ENCODE peak calls at places on chromosomes 4 and X, in nine cellular contexts. One of them, this sample, is unnamed.
A peak's percentile ranks its signal among the peaks of the same experiment; 100 is the strongest.

GRCh38 chr4:138223191-138223910 is 18.8 kb downstream of the SLC7A11 start:
- DNase-seq in HCEC 1CT: no peak
- DNase-seq in Right ventricle myocardium superior: no peak
- DNase-seq in glutamatergic neuron: no peak
- DNase-seq in activated CD4-positive, alpha-beta T cell treated with anti-CD3 and anti-CD28 coated beads, Interleukin-2, amount 50 U/mL, for 4 hours: no peak
- DNase-seq in CD8-positive, alpha-beta memory T cell: no peak
- DNase-seq in NAMALWA: peak; percentile 55
- DNase-seq in substantia nigra: no peak
- DNase-seq in T-helper 1 cell: no peak
- DNase-seq in this sample: no peak

GRCh38 chrX:50483283-50483682 is 12.7 kb upstream of the DGKK start:
- DNase-seq in HCEC 1CT: no peak
- DNase-seq in Right ventricle myocardium superior: no peak
- DNase-seq in glutamatergic neuron: no peak
- DNase-seq in activated CD4-positive, alpha-beta T cell treated with anti-CD3 and anti-CD28 coated beads, Interleukin-2, amount 50 U/mL, for 4 hours: no peak
- DNase-seq in CD8-positive, alpha-beta memory T cell: no peak
- DNase-seq in NAMALWA: no peak
- DNase-seq in substantia nigra: no peak
- DNase-seq in T-helper 1 cell: no peak
- DNase-seq in this sample: no peak

GRCh38 chrX:132071260-132071659 is 48.2 kb downstream of the STK26 start:
- DNase-seq in HCEC 1CT: peak; percentile 12
- DNase-seq in Right ventricle myocardium superior: no peak
- DNase-seq in glutamatergic neuron: no peak
- DNase-seq in activated CD4-positive, alpha-beta T cell treated with anti-CD3 and anti-CD28 coated beads, Interleukin-2, amount 50 U/mL, for 4 hours: no peak
- DNase-seq in CD8-positive, alpha-beta memory T cell: no peak
- DNase-seq in NAMALWA: peak; percentile 11
- DNase-seq in substantia nigra: no peak
- DNase-seq in T-helper 1 cell: no peak
- DNase-seq in this sample: no peak

GRCh38 chr4:167578906-167579305 is 344.6 kb upstream of the SPOCK3 start:
- DNase-seq in HCEC 1CT: no peak
- DNase-seq in Right ventricle myocardium superior: no peak
- DNase-seq in glutamatergic neuron: no peak
- DNase-seq in activated CD4-positive, alpha-beta T cell treated with anti-CD3 and anti-CD28 coated beads, Interleukin-2, amount 50 U/mL, for 4 hours: no peak
- DNase-seq in CD8-positive, alpha-beta memory T cell: no peak
- DNase-seq in NAMALWA: peak; percentile 8
- DNase-seq in substantia nigra: no peak
- DNase-seq in T-helper 1 cell: no peak
- DNase-seq in this sample: no peak

GRCh38 chrX:22037225-22037624 is 5.1 kb downstream of the PHEX start:
- DNase-seq in HCEC 1CT: no peak
- DNase-seq in Right ventricle myocardium superior: no peak
- DNase-seq in glutamatergic neuron: no peak
- DNase-seq in activated CD4-positive, alpha-beta T cell treated with anti-CD3 and anti-CD28 coated beads, Interleukin-2, amount 50 U/mL, for 4 hours: no peak
- DNase-seq in CD8-positive, alpha-beta memory T cell: no peak
- DNase-seq in NAMALWA: no peak
- DNase-seq in substantia nigra: no peak
- DNase-seq in T-helper 1 cell: no peak
- DNase-seq in this sample: no peak

GRCh38 chrX:111761578-111762135 is 80.7 kb downstream of the ALG13 start:
- DNase-seq in HCEC 1CT: no peak
- DNase-seq in Right ventricle myocardium superior: no peak
- DNase-seq in glutamatergic neuron: no peak
- DNase-seq in activated CD4-positive, alpha-beta T cell treated with anti-CD3 and anti-CD28 coated beads, Interleukin-2, amount 50 U/mL, for 4 hours: no peak
- DNase-seq in CD8-positive, alpha-beta memory T cell: no peak
- DNase-seq in NAMALWA: no peak
- DNase-seq in substantia nigra: no peak
- DNase-seq in T-helper 1 cell: no peak
- DNase-seq in this sample: no peak

GRCh38 chr4:25234390-25235367 is 846 bp downstream of the PI4K2B start:
- DNase-seq in HCEC 1CT: peak; percentile 71
- DNase-seq in Right ventricle myocardium superior: peak; percentile 69
- DNase-seq in glutamatergic neuron: peak; percentile 53
- DNase-seq in activated CD4-positive, alpha-beta T cell treated with anti-CD3 and anti-CD28 coated beads, Interleukin-2, amount 50 U/mL, for 4 hours: no peak
- DNase-seq in CD8-positive, alpha-beta memory T cell: peak; percentile 75
- DNase-seq in NAMALWA: peak; percentile 94
- DNase-seq in substantia nigra: no peak
- DNase-seq in T-helper 1 cell: peak; percentile 41
- DNase-seq in this sample: peak; percentile 18

GRCh38 chr4:25439913-25440477 is 62.9 kb downstream of the ANAPC4 start:
- DNase-seq in HCEC 1CT: peak; percentile 31
- DNase-seq in Right ventricle myocardium superior: no peak
- DNase-seq in glutamatergic neuron: peak; percentile 55
- DNase-seq in activated CD4-positive, alpha-beta T cell treated with anti-CD3 and anti-CD28 coated beads, Interleukin-2, amount 50 U/mL, for 4 hours: peak; percentile 23
- DNase-seq in CD8-positive, alpha-beta memory T cell: peak; percentile 25
- DNase-seq in NAMALWA: peak; percentile 82
- DNase-seq in substantia nigra: peak; percentile 30
- DNase-seq in T-helper 1 cell: peak; percentile 31
- DNase-seq in this sample: peak; percentile 1

GRCh38 chr4:73450398-73451004 is 14.5 kb downstream of the AFP start:
- DNase-seq in HCEC 1CT: peak; percentile 77
- DNase-seq in Right ventricle myocardium superior: peak; percentile 56
- DNase-seq in glutamatergic neuron: peak; percentile 20
- DNase-seq in activated CD4-positive, alpha-beta T cell treated with anti-CD3 and anti-CD28 coated beads, Interleukin-2, amount 50 U/mL, for 4 hours: no peak
- DNase-seq in CD8-positive, alpha-beta memory T cell: no peak
- DNase-seq in NAMALWA: no peak
- DNase-seq in substantia nigra: no peak
- DNase-seq in T-helper 1 cell: no peak
- DNase-seq in this sample: no peak

GRCh38 chr4:17276821-17277220 is 235.1 kb downstream of the QDPR start:
- DNase-seq in HCEC 1CT: peak; percentile 56
- DNase-seq in Right ventricle myocardium superior: peak; percentile 62
- DNase-seq in glutamatergic neuron: no peak
- DNase-seq in activated CD4-positive, alpha-beta T cell treated with anti-CD3 and anti-CD28 coated beads, Interleukin-2, amount 50 U/mL, for 4 hours: no peak
- DNase-seq in CD8-positive, alpha-beta memory T cell: no peak
- DNase-seq in NAMALWA: no peak
- DNase-seq in substantia nigra: no peak
- DNase-seq in T-helper 1 cell: no peak
- DNase-seq in this sample: no peak

GRCh38 chr4:61003301-61003700 is 196.8 kb upstream of the ADGRL3 start:
- DNase-seq in HCEC 1CT: no peak
- DNase-seq in Right ventricle myocardium superior: no peak
- DNase-seq in glutamatergic neuron: no peak
- DNase-seq in activated CD4-positive, alpha-beta T cell treated with anti-CD3 and anti-CD28 coated beads, Interleukin-2, amount 50 U/mL, for 4 hours: no peak
- DNase-seq in CD8-positive, alpha-beta memory T cell: no peak
- DNase-seq in NAMALWA: no peak
- DNase-seq in substantia nigra: no peak
- DNase-seq in T-helper 1 cell: no peak
- DNase-seq in this sample: no peak

GRCh38 chrX:118038614-118039365 is 77.8 kb downstream of the KLHL13 start:
- DNase-seq in HCEC 1CT: no peak
- DNase-seq in Right ventricle myocardium superior: no peak
- DNase-seq in glutamatergic neuron: no peak
- DNase-seq in activated CD4-positive, alpha-beta T cell treated with anti-CD3 and anti-CD28 coated beads, Interleukin-2, amount 50 U/mL, for 4 hours: no peak
- DNase-seq in CD8-positive, alpha-beta memory T cell: no peak
- DNase-seq in NAMALWA: no peak
- DNase-seq in substantia nigra: no peak
- DNase-seq in T-helper 1 cell: no peak
- DNase-seq in this sample: no peak

GRCh38 chr4:15655223-15656037 is at the start of gene FBXL5:
- DNase-seq in HCEC 1CT: peak; percentile 75
- DNase-seq in Right ventricle myocardium superior: peak; percentile 90
- DNase-seq in glutamatergic neuron: peak; percentile 84
- DNase-seq in activated CD4-positive, alpha-beta T cell treated with anti-CD3 and anti-CD28 coated beads, Interleukin-2, amount 50 U/mL, for 4 hours: peak; percentile 71
- DNase-seq in CD8-positive, alpha-beta memory T cell: peak; percentile 88
- DNase-seq in NAMALWA: peak; percentile 89
- DNase-seq in substantia nigra: peak; percentile 66
- DNase-seq in T-helper 1 cell: peak; percentile 69
- DNase-seq in this sample: peak; percentile 78

GRCh38 chr4:116880625-116881024 is 204.8 kb downstream of the TRAM1L1 start:
- DNase-seq in HCEC 1CT: no peak
- DNase-seq in Right ventricle myocardium superior: no peak
- DNase-seq in glutamatergic neuron: no peak
- DNase-seq in activated CD4-positive, alpha-beta T cell treated with anti-CD3 and anti-CD28 coated beads, Interleukin-2, amount 50 U/mL, for 4 hours: no peak
- DNase-seq in CD8-positive, alpha-beta memory T cell: no peak
- DNase-seq in NAMALWA: no peak
- DNase-seq in substantia nigra: no peak
- DNase-seq in T-helper 1 cell: no peak
- DNase-seq in this sample: no peak

GRCh38 chr4:172362569-172362968 is 549.4 kb downstream of the GALNTL6 start:
- DNase-seq in HCEC 1CT: no peak
- DNase-seq in Right ventricle myocardium superior: no peak
- DNase-seq in glutamatergic neuron: no peak
- DNase-seq in activated CD4-positive, alpha-beta T cell treated with anti-CD3 and anti-CD28 coated beads, Interleukin-2, amount 50 U/mL, for 4 hours: no peak
- DNase-seq in CD8-positive, alpha-beta memory T cell: no peak
- DNase-seq in NAMALWA: no peak
- DNase-seq in substantia nigra: no peak
- DNase-seq in T-helper 1 cell: no peak
- DNase-seq in this sample: no peak

GRCh38 chrX:34918856-34919255 is 23.7 kb upstream of the FAM47B start:
- DNase-seq in HCEC 1CT: peak; percentile 52
- DNase-seq in Right ventricle myocardium superior: no peak
- DNase-seq in glutamatergic neuron: no peak
- DNase-seq in activated CD4-positive, alpha-beta T cell treated with anti-CD3 and anti-CD28 coated beads, Interleukin-2, amount 50 U/mL, for 4 hours: no peak
- DNase-seq in CD8-positive, alpha-beta memory T cell: no peak
- DNase-seq in NAMALWA: peak; percentile 5
- DNase-seq in substantia nigra: no peak
- DNase-seq in T-helper 1 cell: no peak
- DNase-seq in this sample: no peak

GRCh38 chr4:155033604-155034003 is 174.8 kb upstream of the NPY2R start:
- DNase-seq in HCEC 1CT: no peak
- DNase-seq in Right ventricle myocardium superior: no peak
- DNase-seq in glutamatergic neuron: no peak
- DNase-seq in activated CD4-positive, alpha-beta T cell treated with anti-CD3 and anti-CD28 coated beads, Interleukin-2, amount 50 U/mL, for 4 hours: no peak
- DNase-seq in CD8-positive, alpha-beta memory T cell: no peak
- DNase-seq in NAMALWA: no peak
- DNase-seq in substantia nigra: no peak
- DNase-seq in T-helper 1 cell: no peak
- DNase-seq in this sample: no peak

GRCh38 chr4:84846985-84847384 is 119.5 kb downstream of the WDFY3 start:
- DNase-seq in HCEC 1CT: no peak
- DNase-seq in Right ventricle myocardium superior: no peak
- DNase-seq in glutamatergic neuron: no peak
- DNase-seq in activated CD4-positive, alpha-beta T cell treated with anti-CD3 and anti-CD28 coated beads, Interleukin-2, amount 50 U/mL, for 4 hours: no peak
- DNase-seq in CD8-positive, alpha-beta memory T cell: no peak
- DNase-seq in NAMALWA: no peak
- DNase-seq in substantia nigra: no peak
- DNase-seq in T-helper 1 cell: no peak
- DNase-seq in this sample: no peak

GRCh38 chr4:39719804-39720580 is 22.1 kb downstream of the UBE2K start:
- DNase-seq in HCEC 1CT: no peak
- DNase-seq in Right ventricle myocardium superior: no peak
- DNase-seq in glutamatergic neuron: no peak
- DNase-seq in activated CD4-positive, alpha-beta T cell treated with anti-CD3 and anti-CD28 coated beads, Interleukin-2, amount 50 U/mL, for 4 hours: no peak
- DNase-seq in CD8-positive, alpha-beta memory T cell: no peak
- DNase-seq in NAMALWA: no peak
- DNase-seq in substantia nigra: no peak
- DNase-seq in T-helper 1 cell: no peak
- DNase-seq in this sample: no peak

GRCh38 chrX:69060631-69061408 is 104.4 kb downstream of the PJA1 start:
- DNase-seq in HCEC 1CT: no peak
- DNase-seq in Right ventricle myocardium superior: no peak
- DNase-seq in glutamatergic neuron: no peak
- DNase-seq in activated CD4-positive, alpha-beta T cell treated with anti-CD3 and anti-CD28 coated beads, Interleukin-2, amount 50 U/mL, for 4 hours: no peak
- DNase-seq in CD8-positive, alpha-beta memory T cell: no peak
- DNase-seq in NAMALWA: no peak
- DNase-seq in substantia nigra: no peak
- DNase-seq in T-helper 1 cell: no peak
- DNase-seq in this sample: no peak

This sample was measured in activated effector memory CD4-positive, alpha-beta T cell treated with Interleukin-2 at 50 U/mL for 16 hours.